ENCODE peak calls at places on chromosomes 5 and 9, in five cellular contexts. O is mammary epithelial cell, K is HFFc6, D is psoas muscle, N is transverse colon. R is an unnamed sample.

GRCh38 chr5:67306997-67307580 is 110.5 kb upstream of the CD180 start:
- DNase-seq in K (peak; percentile 12), D (no peak), O (no peak), N (no peak), R (no peak)

GRCh38 chr5:179143446-179143845 is 83.3 kb downstream of the ZNF354C start:
- DNase-seq in K (no peak), O (no peak), N (no peak), D (no peak), R (no peak)

GRCh38 chr5:75716715-75717081 is 539 bp downstream of the POC5 start:
- DNase-seq in N (no peak), O (no peak), D (no peak), K (no peak), R (no peak)

GRCh38 chr5:173238312-173239232 is 3.6 kb upstream of the NKX2-5 start:
- DNase-seq in D (no peak), O (no peak), K (no peak), N (no peak), R (no peak)

GRCh38 chr5:124960266-124960665 is 213.8 kb upstream of the ZNF608 start:
- DNase-seq in O (peak; percentile 48), K (no peak), D (no peak), N (no peak), R (no peak)

GRCh38 chr5:96871686-96872085 is 4.6 kb upstream of the ERAP2 start:
- DNase-seq in O (no peak), K (no peak), D (no peak), N (no peak), R (no peak)

GRCh38 chr9:81183763-81184162 is 505.6 kb downstream of the TLE1 start:
- DNase-seq in D (no peak), K (peak; percentile 1), O (no peak), N (no peak), R (no peak)

GRCh38 chr5:160930361-160930760 is 78.3 kb upstream of the ATP10B start:
- DNase-seq in D (no peak), O (peak; percentile 25), N (no peak), K (no peak), R (no peak)

GRCh38 chr9:2389404-2389803 is 232.2 kb upstream of the VLDLR start:
- DNase-seq in O (no peak), N (no peak), K (no peak), D (no peak), R (no peak)

GRCh38 chr9:119365291-119366027 is 3.8 kb downstream of the BRINP1 start:
- DNase-seq in N (no peak), K (peak; percentile 3), D (no peak), O (peak; percentile 40), R (no peak)

GRCh38 chr5:173535976-173536639 is 80.3 kb downstream of the BOD1 start:
- DNase-seq in N (no peak), D (no peak), K (no peak), O (no peak), R (no peak)

GRCh38 chr9:27338527-27338903 is 41.6 kb upstream of the EQTN start:
- DNase-seq in D (no peak), N (no peak), O (no peak), K (no peak), R (no peak)

GRCh38 chr5:126101901-126102300 is 321.3 kb upstream of the GRAMD2B start:
- DNase-seq in D (no peak), K (no peak), N (no peak), O (no peak), R (no peak)
- TF ChIP-seq CTCF in D (no peak), K (no peak), N (no peak), O (no peak), R (no peak)

DNA sequence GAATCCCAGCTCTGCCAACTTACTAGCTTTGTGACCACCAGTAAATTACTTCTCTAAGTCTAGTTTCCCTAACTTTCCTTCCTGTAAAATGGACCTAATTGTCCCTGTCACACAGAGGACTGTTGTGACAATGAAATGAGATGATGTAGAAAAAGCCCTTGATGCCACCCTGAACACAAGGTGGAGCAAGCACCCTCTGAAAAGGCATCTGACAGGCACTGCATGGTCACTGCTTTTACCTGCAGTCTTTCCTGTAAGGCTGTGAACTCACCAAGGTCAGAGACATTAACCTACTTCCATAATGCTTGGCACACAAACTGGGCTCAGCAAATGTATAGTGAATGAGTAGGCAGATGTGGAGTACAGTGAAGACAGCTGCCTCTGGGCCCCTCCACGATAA is 6.1 kb downstream of the SLC31A2 start:
- DNase-seq in D (no peak), O (no peak), N (no peak), K (no peak), R (no peak)
- TF ChIP-seq CTCF in D (no peak), O (no peak), N (no peak), K (no peak), R (no peak)

GRCh38 chr9:79020266-79020665 is 551.5 kb upstream of the TLE4 start:
- DNase-seq in N (no peak), D (no peak), O (no peak), K (no peak), R (no peak)

GRCh38 chr9:79012561-79012960 is 559.2 kb upstream of the TLE4 start:
- DNase-seq in D (no peak), O (peak; percentile 25), K (peak; percentile 72), N (no peak), R (no peak)

GRCh38 chr9:79013715-79014610 is 557.8 kb upstream of the TLE4 start:
- DNase-seq in K (peak; percentile 90), N (no peak), D (no peak), O (peak; percentile 30), R (no peak)

GRCh38 chr9:79014929-79015699 is 556.7 kb upstream of the TLE4 start:
- DNase-seq in N (no peak), O (peak; percentile 28), D (no peak), K (no peak), R (no peak)

DNA sequence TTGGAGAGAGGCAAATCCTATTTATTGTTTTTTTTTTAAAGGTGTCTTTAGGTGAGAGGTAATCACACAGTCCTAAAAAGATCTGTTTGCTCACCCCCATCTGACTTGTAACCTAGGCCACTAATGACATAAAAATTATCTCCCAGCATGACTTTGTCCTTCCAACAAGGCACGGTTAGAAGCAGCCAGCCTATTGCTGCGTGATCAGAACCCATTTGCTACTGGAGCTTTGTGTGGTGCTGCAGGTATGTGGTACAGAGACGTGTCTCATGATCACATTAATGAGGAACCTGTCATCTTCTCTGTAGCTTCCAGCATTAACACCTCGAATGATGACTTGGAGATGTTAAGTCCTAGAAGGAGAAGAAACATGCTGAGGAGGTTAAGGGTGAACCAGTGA is 555.8 kb upstream of the TLE4 start:
- DNase-seq in N (no peak), D (no peak), O (no peak), K (no peak), R (no peak)
- TF ChIP-seq CTCF in N (no peak), D (no peak), O (no peak), K (no peak), R (no peak)

DNA sequence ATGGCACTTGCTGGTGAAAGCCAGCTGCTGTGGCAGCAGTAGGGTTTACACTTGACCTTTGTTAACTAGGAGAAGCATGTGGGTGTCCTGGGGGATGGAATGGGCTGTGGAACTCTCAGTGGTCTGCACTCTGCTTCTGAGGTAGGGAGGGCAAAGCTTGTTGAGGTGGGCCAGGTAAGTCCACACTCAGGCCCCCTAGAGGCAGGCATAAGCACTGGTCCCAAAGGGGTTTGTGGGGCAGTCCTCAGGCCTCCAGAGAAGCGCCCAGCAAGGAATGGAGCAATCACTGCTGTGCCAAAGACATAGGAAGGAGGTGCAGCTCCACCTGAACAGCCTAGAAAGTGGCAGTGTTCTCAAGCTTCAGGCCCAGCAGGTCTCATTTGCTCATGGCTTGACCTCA is 34.7 kb downstream of the INSL4 start:
- DNase-seq in K (no peak), D (no peak), O (no peak), N (no peak), R (no peak)
- TF ChIP-seq CTCF in K (no peak), D (no peak), O (no peak), N (no peak), R (no peak)